ENCODE peak calls at places on chromosomes 3 and 15, in four cellular contexts. C is HepG2, O is SK-N-SH, W is K562. E is an unnamed sample.

GRCh38 chr3:123328851-123329635 is 119.8 kb downstream of the ADCY5 start:
- DNase-seq in W (peak), C (peak), O (peak), E (peak)

GRCh38 chr3:111653766-111654165 is 58.6 kb upstream of the ZBED2 start:
- DNase-seq in O (no peak), C (no peak), W (no peak), E (no peak)

GRCh38 chr3:127525373-127525772 is 65.2 kb downstream of the TPRA1 start:
- DNase-seq in O (no peak), W (peak), C (peak), E (no peak)

GRCh38 chr3:152389316-152389934 is 120.7 kb downstream of the MBNL1 start:
- DNase-seq in C (no peak), O (no peak), W (no peak), E (no peak)

GRCh38 chr3:58281069-58281468 is 25.0 kb upstream of the RPP14 start:
- DNase-seq in W (no peak), C (no peak), O (no peak), E (no peak)

GRCh38 chr15:44810237-44810636 is 73.9 kb downstream of the TRIM69 start:
- DNase-seq in O (no peak), C (no peak), W (no peak), E (no peak)

GRCh38 chr3:38580450-38581382 is 68.8 kb downstream of the SCN5A start:
- DNase-seq in C (no peak), W (no peak), O (peak), E (no peak)

GRCh38 chr3:171155122-171155700 is 128.7 kb upstream of the SLC2A2 start:
- DNase-seq in O (no peak), W (no peak), C (no peak), E (no peak)

GRCh38 chr15:66285462-66286280 is 7.7 kb upstream of the DIS3L start:
- DNase-seq in C (no peak), O (no peak), W (peak), E (no peak)

GRCh38 chr3:75295013-75295412 is 369.1 kb upstream of the FRG2C start:
- DNase-seq in C (no peak), O (no peak), W (no peak), E (no peak)

GRCh38 chr3:160676547-160677303 is at the start of gene ARL14:
- DNase-seq in W (no peak), C (peak), O (no peak), E (no peak)

GRCh38 chr15:64697911-64698369 is 77.4 kb downstream of the RBPMS2 start:
- DNase-seq in O (no peak), C (no peak), W (no peak), E (no peak)

GRCh38 chr15:31247404-31247803 is 79.2 kb upstream of the KLF13 start:
- DNase-seq in C (no peak), W (no peak), O (no peak), E (no peak)

GRCh38 chr3:29141912-29142262 is 139.0 kb upstream of the RBMS3 start:
- DNase-seq in C (no peak), O (no peak), W (no peak), E (no peak)

GRCh38 chr15:68445351-68445750 is 13.4 kb upstream of the ITGA11 start:
- DNase-seq in W (no peak), C (no peak), O (no peak), E (no peak)

GRCh38 chr15:72098076-72098475 is 19.9 kb downstream of the MYO9A start:
- DNase-seq in C (no peak), O (no peak), W (no peak), E (no peak)

GRCh38 chr3:101809178-101810022 is 30.4 kb downstream of the NXPE3 start:
- DNase-seq in O (peak), W (peak), C (peak), E (no peak)

GRCh38 chr15:77503240-77503639 is 82.6 kb downstream of the HMG20A start:
- DNase-seq in W (no peak), O (no peak), C (no peak), E (no peak)

GRCh38 chr3:15360786-15361493 is 28.6 kb upstream of the SH3BP5 start:
- DNase-seq in W (no peak), O (no peak), C (no peak), E (no peak)

GRCh38 chr3:142445816-142446254 is 2.0 kb downstream of the XRN1 start:
- DNase-seq in W (peak), O (no peak), C (peak), E (no peak)

GRCh38 chr3:176172430-176172954 is 1024.8 kb downstream of the TBL1XR1 start:
- DNase-seq in C (no peak), O (no peak), W (no peak), E (no peak)

GRCh38 chr3:160707187-160707789 is 30.3 kb downstream of the ARL14 start:
- DNase-seq in O (peak), C (peak), W (peak), E (no peak)

GRCh38 chr3:72449551-72449950 is 398.7 kb downstream of the SHQ1 start:
- DNase-seq in W (no peak), O (no peak), C (no peak), E (no peak)

GRCh38 chr3:171704002-171704401 is 106.3 kb downstream of the PLD1 start:
- DNase-seq in O (peak), C (peak), W (peak), E (peak)

GRCh38 chr3:46866720-46867549 is 3.7 kb upstream of the MYL3 start:
- DNase-seq in O (peak), C (peak), W (peak), E (peak)

GRCh38 chr3:136893848-136894443 is 31.9 kb downstream of the NCK1 start:
- DNase-seq in W (no peak), O (no peak), C (peak), E (no peak)
- TF ChIP-seq FOXJ3 in W (no peak), O (no peak), C (no peak), E (no peak)

GRCh38 chr3:23944007-23944760 is 902 bp upstream of the NR1D2 start:
- DNase-seq in O (no peak), C (no peak), W (no peak), E (no peak)

GRCh38 chr3:23941440-23941839 is 3.6 kb upstream of the NR1D2 start:
- DNase-seq in W (no peak), C (no peak), O (no peak), E (no peak)

GRCh38 chr3:23938657-23939056 is 6.4 kb upstream of the NR1D2 start:
- DNase-seq in W (peak), C (no peak), O (peak), E (no peak)

GRCh38 chr3:23942546-23942945 is 2.5 kb upstream of the NR1D2 start:
- DNase-seq in O (no peak), C (no peak), W (no peak), E (no peak)

DNA sequence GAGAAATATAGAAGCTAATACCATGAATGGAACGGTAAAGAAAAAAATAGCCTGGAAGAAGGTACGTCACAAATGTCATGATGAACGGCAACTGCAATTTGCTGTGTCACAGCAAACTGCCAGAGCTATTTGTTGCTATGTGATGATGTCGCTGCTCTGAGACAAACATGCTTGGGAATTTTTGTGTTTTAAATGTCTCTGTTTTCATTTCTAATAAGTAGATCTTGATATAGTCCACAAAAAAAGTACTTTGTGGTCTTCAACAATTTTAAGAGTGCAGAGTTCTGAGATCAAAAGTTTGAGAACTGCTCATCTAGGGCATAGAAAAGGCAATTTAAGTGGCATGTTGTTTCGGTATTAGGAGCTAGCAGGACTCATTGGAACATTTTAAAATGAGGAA is 4.3 kb upstream of the NR1D2 start:
- DNase-seq in C (no peak), O (no peak), W (peak), E (no peak)
- TF ChIP-seq MAX in C (no peak), O (no peak), W (no peak), E (no peak)

GRCh38 chr3:45786801-45787495 is 9.4 kb downstream of the SLC6A20 start:
- DNase-seq in W (no peak), C (no peak), O (no peak), E (no peak)

GRCh38 chr3:45783667-45784066 is 12.7 kb downstream of the SLC6A20 start:
- DNase-seq in O (no peak), W (no peak), C (no peak), E (no peak)

GRCh38 chr3:45782381-45782780 is 14.0 kb downstream of the SLC6A20 start:
- DNase-seq in C (no peak), W (no peak), O (no peak), E (no peak)

GRCh38 chr3:45787551-45787950 is 8.8 kb downstream of the SLC6A20 start:
- DNase-seq in C (no peak), W (no peak), O (no peak), E (no peak)

DNA sequence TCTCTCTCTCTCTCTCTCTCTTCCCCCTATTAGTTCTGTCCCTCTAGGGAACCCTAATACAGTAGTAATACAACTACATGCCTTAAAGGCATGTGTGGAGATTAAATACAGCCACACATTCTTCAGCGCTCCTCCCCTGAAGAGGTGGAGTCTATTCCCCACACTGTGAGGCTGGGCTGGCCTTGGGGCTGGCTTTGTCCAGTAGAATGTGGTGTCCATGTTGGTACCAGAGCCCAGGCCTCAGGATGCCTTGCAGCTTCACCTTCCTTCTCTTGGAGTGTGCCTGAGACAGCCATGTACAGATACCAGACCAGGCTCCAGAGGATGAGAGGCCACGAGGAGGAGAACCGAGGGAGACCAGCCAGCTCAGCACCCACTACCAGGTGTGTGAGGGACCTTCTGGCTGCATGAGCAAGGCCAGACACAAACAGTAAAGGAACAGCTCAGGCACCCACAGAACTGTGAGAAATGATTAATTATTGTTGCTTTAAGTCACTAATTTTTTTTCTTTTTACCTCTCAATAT is 10.6 kb downstream of the SLC6A20 start:
- DNase-seq in O (no peak), C (no peak), W (no peak), E (no peak)
- TF ChIP-seq FOXJ3 in O (no peak), C (no peak), W (no peak), E (no peak)

DNA sequence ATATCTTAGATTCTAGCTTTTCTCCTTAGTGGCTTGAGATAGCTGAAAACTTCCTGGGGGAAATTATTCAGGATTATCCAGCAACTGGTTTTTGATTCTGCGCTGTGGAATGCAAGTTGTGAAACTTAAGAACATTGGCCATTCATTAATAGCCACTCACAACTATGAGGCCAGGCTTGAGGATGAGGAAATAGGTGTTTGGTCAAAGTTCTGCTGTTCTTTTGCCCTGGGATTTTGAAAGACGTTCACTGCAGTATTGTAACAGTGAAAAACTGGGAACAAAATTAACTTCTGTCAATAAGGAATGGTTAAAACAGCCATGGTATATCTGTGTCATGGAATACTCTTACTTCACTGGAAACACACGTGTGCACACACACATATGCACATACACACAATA is 44.1 kb downstream of the CTXND1 start:
- DNase-seq in O (no peak), C (peak), W (no peak), E (no peak)
- TF ChIP-seq MAX in O (no peak), C (no peak), W (no peak), E (no peak)

GRCh38 chr3:17213102-17213501 is 328.3 kb downstream of the PLCL2 start:
- DNase-seq in O (no peak), C (peak), W (no peak), E (no peak)
- TF ChIP-seq FOXJ3 in O (no peak), C (no peak), W (no peak), E (no peak)

DNA sequence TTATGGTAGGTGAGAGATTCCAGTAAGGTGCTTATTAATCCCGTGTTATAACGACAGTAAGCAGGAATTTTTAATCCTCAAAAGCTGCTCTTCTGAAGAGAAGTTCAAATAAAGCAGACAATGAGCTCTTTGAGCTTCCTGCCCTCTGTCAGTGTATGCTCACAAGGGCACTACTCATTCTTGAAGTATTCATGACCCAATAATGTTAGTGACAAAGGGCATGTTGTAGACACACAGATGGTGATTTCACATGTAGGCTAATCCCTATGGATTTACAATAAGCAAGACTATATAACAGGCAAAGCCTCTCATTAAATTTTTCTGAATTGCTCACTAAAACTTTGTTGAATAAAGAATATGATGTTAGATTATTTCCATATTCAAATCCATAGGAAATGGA is 578.6 kb downstream of the RSL24D1 start:
- DNase-seq in O (no peak), C (peak), W (no peak), E (no peak)
- TF ChIP-seq MAX in O (no peak), C (no peak), W (no peak), E (no peak)